ENCODE peak calls at places on chromosomes 13 and 19, in nine cellular contexts. X is fibroblast of lung, B is neural progenitor cell, N is osteoblast, Y is endothelial cell of umbilical vein, H is GM23248, W is SK-N-SH, G is IMR-90, C is hepatocyte. I is an unnamed sample.
A peak's percentile ranks its signal among the peaks of the same experiment; 100 is the strongest.

GRCh38 chr13:29362849-29363604 is 232.5 kb downstream of the SLC7A1 start:
- DNase-seq in G (peak; percentile 44), H (peak; percentile 68), C (peak; percentile 82), B (peak; percentile 78), Y (peak; percentile 62), W (peak; percentile 79), X (peak; percentile 31), N (peak; percentile 85), I (peak; percentile 32)

GRCh38 chr19:23075031-23075733 is 41.6 kb upstream of the ZNF730 start:
- DNase-seq in Y (peak; percentile 41), H (peak; percentile 46), W (peak; percentile 92), G (peak; percentile 72), X (peak; percentile 76), B (peak; percentile 93), C (peak; percentile 87), N (peak; percentile 87), I (peak; percentile 67)

GRCh38 chr19:6723108-6723618 is 2.7 kb upstream of the C3 start:
- DNase-seq in W (no peak), Y (no peak), X (peak; percentile 22), B (no peak), G (peak; percentile 10), N (peak; percentile 68), H (peak; percentile 61), C (peak; percentile 60), I (peak; percentile 51)

GRCh38 chr13:23723463-23723862 is 153.3 kb downstream of the TNFRSF19 start:
- DNase-seq in C (no peak), B (no peak), H (peak; percentile 75), Y (no peak), X (peak; percentile 65), N (peak; percentile 89), G (peak; percentile 78), W (no peak), I (no peak)

GRCh38 chr19:53906211-53907192 is 2.6 kb upstream of the CACNG7 start:
- DNase-seq in W (peak; percentile 85), B (peak; percentile 71), H (peak; percentile 45), C (peak; percentile 56), X (no peak), G (no peak), Y (no peak), N (peak; percentile 98), I (no peak)

GRCh38 chr19:37997911-37998344 is 90.9 kb downstream of the SIPA1L3 start:
- DNase-seq in Y (peak; percentile 83), X (peak; percentile 86), W (no peak), N (peak; percentile 77), G (peak; percentile 97), B (no peak), C (peak; percentile 58), H (peak; percentile 96), I (peak; percentile 91)

GRCh38 chr13:48545608-48546007 is 12.7 kb upstream of the RCBTB2 start:
- DNase-seq in Y (no peak), W (no peak), H (no peak), C (no peak), N (no peak), B (no peak), X (no peak), G (no peak), I (no peak)

GRCh38 chr13:113654591-113655357 is 3.2 kb downstream of the ATP4B start:
- DNase-seq in B (no peak), X (no peak), Y (no peak), G (no peak), N (peak; percentile 51), C (no peak), H (no peak), W (no peak), I (no peak)

GRCh38 chr13:50419466-50419865 is 404.2 kb downstream of the KCNRG start:
- DNase-seq in B (no peak), H (no peak), Y (peak; percentile 41), X (no peak), C (no peak), G (peak; percentile 17), N (no peak), W (no peak), I (no peak)

GRCh38 chr13:28268800-28269223 is 130.5 kb downstream of the PAN3 start:
- DNase-seq in B (no peak), Y (no peak), H (no peak), W (no peak), X (no peak), N (no peak), G (no peak), C (no peak), I (no peak)

GRCh38 chr19:6800991-6801396 is 28.5 kb downstream of the VAV1 start:
- DNase-seq in Y (peak; percentile 15), C (no peak), N (peak; percentile 92), G (peak; percentile 38), B (no peak), H (peak; percentile 86), X (no peak), W (no peak), I (peak; percentile 81)

GRCh38 chr19:1756705-1757445 is 3.6 kb downstream of the ONECUT3 start:
- DNase-seq in B (no peak), G (no peak), C (no peak), Y (no peak), H (no peak), X (no peak), W (no peak), N (no peak), I (no peak)

GRCh38 chr19:44890366-44891015 is 563 bp upstream of the TOMM40 start:
- DNase-seq in G (peak; percentile 100), B (no peak), H (peak; percentile 99), X (peak; percentile 100), N (peak; percentile 98), Y (peak; percentile 100), C (peak; percentile 98), W (peak; percentile 90), I (peak; percentile 100)

GRCh38 chr13:29369060-29369743 is 226.3 kb downstream of the SLC7A1 start:
- DNase-seq in W (peak; percentile 39), Y (peak; percentile 39), N (peak; percentile 78), B (peak; percentile 76), G (peak; percentile 34), C (peak; percentile 72), H (peak; percentile 69), X (peak; percentile 36), I (peak; percentile 25)

GRCh38 chr13:59734393-59734792 is 429.3 kb downstream of the DIAPH3 start:
- DNase-seq in B (peak; percentile 44), C (no peak), X (no peak), W (no peak), H (no peak), G (no peak), N (no peak), Y (no peak), I (no peak)

GRCh38 chr19:17883627-17884413 is 12.1 kb downstream of the SLC5A5 start:
- DNase-seq in B (no peak), C (no peak), N (peak; percentile 61), G (no peak), W (peak; percentile 77), H (no peak), Y (no peak), X (no peak), I (no peak)

GRCh38 chr13:111913790-111914189 is 153.2 kb upstream of the SOX1 start:
- DNase-seq in H (no peak), Y (no peak), X (no peak), G (no peak), C (no peak), W (no peak), N (peak; percentile 27), B (no peak), I (no peak)

GRCh38 chr19:41352609-41353465 is 885 bp downstream of the TGFB1 start:
- DNase-seq in G (peak; percentile 44), B (peak; percentile 81), W (peak; percentile 79), X (peak; percentile 48), N (peak; percentile 96), H (peak; percentile 70), Y (peak; percentile 69), C (peak; percentile 73), I (peak; percentile 58)

GRCh38 chr19:21143846-21144245 is 2.0 kb downstream of the ZNF431 start:
- DNase-seq in N (peak; percentile 19), Y (no peak), X (no peak), W (no peak), H (peak; percentile 52), G (no peak), C (no peak), B (no peak), I (peak; percentile 77)
- H3K27ac ChIP-seq in N (no peak overlapping the region), Y (no peak overlapping the region), X (no peak overlapping the region), W (no peak overlapping the region), H (no peak overlapping the region), G (no peak overlapping the region), C (no peak overlapping the region), B (no peak overlapping the region), I (peak overlapping the region; percentile 73)

DNA sequence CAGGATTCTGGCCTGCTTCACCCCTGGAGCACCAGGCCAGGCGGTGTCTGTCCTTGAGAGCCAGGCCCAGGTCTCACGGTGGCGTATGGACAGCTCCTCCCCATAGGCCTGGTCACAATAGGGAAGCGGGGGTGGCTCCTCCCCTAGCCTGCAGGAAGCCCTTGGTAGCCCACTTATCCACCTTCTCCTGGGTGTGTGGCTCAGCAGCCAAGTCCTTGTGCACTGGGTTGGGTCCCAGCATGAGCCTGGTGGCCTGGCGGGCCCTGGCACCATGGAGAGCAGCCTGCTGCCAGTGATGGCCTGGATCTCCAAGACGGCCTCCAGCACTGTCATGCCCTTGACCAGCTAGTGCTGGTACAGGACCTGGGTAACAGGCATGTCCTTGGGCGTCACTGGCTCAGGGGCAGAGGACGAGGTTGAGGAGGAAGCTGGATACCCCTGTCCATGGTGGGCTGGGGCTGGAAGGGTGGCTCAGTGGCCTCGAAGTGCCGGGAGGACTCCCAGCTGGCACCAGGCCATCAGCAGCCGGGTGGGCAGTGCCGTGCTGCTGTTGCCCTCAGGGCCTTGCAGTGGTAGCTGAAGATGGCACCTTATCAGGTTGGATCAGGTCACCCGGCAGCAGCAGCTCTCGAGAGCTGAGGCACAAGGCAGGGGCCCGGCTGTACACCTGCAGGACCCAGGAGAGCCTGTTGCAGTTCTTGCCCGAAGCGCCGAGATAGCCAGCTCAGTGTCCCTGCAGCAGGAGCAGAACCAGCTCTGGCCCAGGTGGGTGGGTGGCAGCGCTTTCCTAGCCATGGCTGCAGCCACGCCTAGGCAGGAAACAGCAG is 8.1 kb downstream of the ACP4 start:
- DNase-seq in Y (no peak), C (no peak), B (no peak), H (no peak), N (peak; percentile 60), X (no peak), G (no peak), W (peak; percentile 28), I (no peak)
- H4K20me1 ChIP-seq in Y (no peaks in the 10 kb centered on the region), C (peaks cover 4% of the 10 kb centered on the region), B (peaks cover 90% of the 10 kb centered on the region), H (no peaks in the 10 kb centered on the region), N (peaks cover 25% of the 10 kb centered on the region), X (no peaks in the 10 kb centered on the region), G (peaks cover 75% of the 10 kb centered on the region), W (peaks cover 72% of the 10 kb centered on the region), I (peaks cover 7% of the 10 kb centered on the region)

DNA sequence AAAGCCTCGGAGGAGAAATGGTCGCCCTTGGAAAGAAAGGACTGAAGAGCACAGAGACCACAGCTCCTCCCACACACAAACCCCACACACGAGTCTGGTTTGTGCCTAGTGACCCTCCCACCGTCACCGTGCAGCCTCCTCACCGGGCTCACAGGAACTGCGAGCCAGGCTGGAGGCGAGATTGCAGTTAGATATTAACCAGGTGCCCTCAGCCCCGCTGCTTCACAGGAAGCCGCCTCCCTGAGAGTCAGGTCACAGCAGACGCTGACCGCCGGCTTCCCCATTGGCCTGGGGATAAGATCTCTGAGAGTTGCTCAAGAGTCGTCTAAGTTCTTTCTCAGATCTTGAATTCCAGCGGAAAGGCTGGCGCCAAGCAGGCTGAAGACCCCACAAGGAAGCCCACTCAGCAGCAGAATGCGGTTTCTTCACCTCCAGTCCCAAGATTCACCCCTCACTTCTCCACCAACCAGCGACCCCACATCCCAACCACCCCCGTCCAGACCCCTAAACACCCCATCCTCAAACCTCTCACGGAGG is 844 bp downstream of the ZNF44 start:
- DNase-seq in W (peak; percentile 69), H (peak; percentile 84), X (peak; percentile 50), B (peak; percentile 79), G (peak; percentile 46), C (peak; percentile 94), Y (peak; percentile 52), N (peak; percentile 71), I (peak; percentile 76)
- H3K27ac ChIP-seq in W (peak overlapping the region; percentile 63), H (peak overlapping the region; percentile 93), X (peak overlapping the region; percentile 92), B (peak overlapping the region; percentile 98), G (peak overlapping the region; percentile 57), C (peak overlapping the region; percentile 98), Y (peak overlapping the region; percentile 56), N (peak overlapping the region; percentile 93), I (peak overlapping the region; percentile 66)

GRCh38 chr19:16421982-16422381 is 49.8 kb downstream of the EPS15L1 start:
- DNase-seq in W (no peak), B (no peak), Y (no peak), H (no peak), C (no peak), N (peak; percentile 42), G (no peak), X (no peak), I (no peak)
- H4K20me1 ChIP-seq in W (no peaks in the 10 kb centered on the region), B (peaks cover 13% of the 10 kb centered on the region), Y (no peaks in the 10 kb centered on the region), H (no peaks in the 10 kb centered on the region), C (peaks cover 3% of the 10 kb centered on the region), N (peaks cover 12% of the 10 kb centered on the region), G (peaks cover 3% of the 10 kb centered on the region), X (no peaks in the 10 kb centered on the region), I (no peaks in the 10 kb centered on the region)

I was measured in mammary epithelial cell.